ENCODE peak calls at places on chromosomes 5 and 9, in four cellular contexts. L is breast epithelium, Z is transverse colon, K is HCT116. N is an unnamed sample.

GRCh38 chr5:83097582-83098265 is 20.4 kb downstream of the XRCC4 start:
- DNase-seq in L (no peak), Z (no peak), K (no peak), N (no peak)

GRCh38 chr5:131640043-131640856 is 5.2 kb upstream of the RAPGEF6 start:
- DNase-seq in L (no peak), Z (no peak), K (no peak), N (no peak)

GRCh38 chr5:180070726-180071417 is 687 bp downstream of the RNF130 start:
- DNase-seq in L (no peak), Z (peak), K (no peak), N (no peak)

GRCh38 chr9:81693639-81694378 is 4.5 kb upstream of the TLE1 start:
- DNase-seq in L (no peak), Z (no peak), K (no peak), N (no peak)

GRCh38 chr5:159393854-159394274 is 63.6 kb upstream of the IL12B start:
- DNase-seq in L (no peak), Z (no peak), K (no peak), N (no peak)

GRCh38 chr5:142319105-142319504 is 5.7 kb downstream of the SPRY4 start:
- DNase-seq in L (no peak), Z (no peak), K (no peak), N (no peak)

GRCh38 chr9:38445154-38446043 is 21.1 kb upstream of the IGFBPL1 start:
- DNase-seq in L (no peak), Z (no peak), K (no peak), N (no peak)

GRCh38 chr9:91818647-91819403 is 131.2 kb downstream of the ROR2 start:
- DNase-seq in L (no peak), Z (no peak), K (no peak), N (no peak)

GRCh38 chr9:4301971-4302427 is 2.1 kb upstream of the GLIS3 start:
- DNase-seq in L (no peak), Z (peak), K (no peak), N (no peak)

GRCh38 chr9:75640250-75640649 is 250.2 kb upstream of the PCSK5 start:
- DNase-seq in L (no peak), Z (no peak), K (no peak), N (no peak)

GRCh38 chr5:116378007-116378831 is 196.4 kb downstream of the SEMA6A start:
- DNase-seq in L (no peak), Z (no peak), K (no peak), N (peak)

DNA sequence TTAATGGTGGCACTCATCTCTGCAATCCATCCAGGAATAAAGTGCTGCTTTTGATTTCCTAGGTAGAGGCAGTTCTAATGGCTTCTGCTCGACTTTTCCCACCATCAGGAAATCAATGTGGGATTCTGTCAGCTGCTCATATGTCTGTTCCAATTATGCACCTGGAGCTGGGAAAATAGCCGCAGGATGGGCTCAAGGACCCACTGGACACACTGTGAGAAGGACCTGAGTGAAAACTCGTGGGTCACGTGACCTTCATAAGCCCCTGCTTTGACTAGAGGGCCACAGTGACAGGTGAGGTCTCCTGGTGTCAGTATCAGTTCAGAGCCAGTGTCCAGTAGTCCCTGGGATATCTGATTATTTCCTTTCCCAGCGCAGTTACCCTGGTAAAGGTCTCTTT is 17.9 kb upstream of the PTGES start:
- DNase-seq in L (no peak), Z (no peak), K (no peak), N (no peak)
- TF ChIP-seq POLR2AphosphoS5 in L (no peak), Z (no peak), K (no peak), N (no peak)

GRCh38 chr9:88535932-88536324 is 950 bp downstream of the NXNL2 start:
- DNase-seq in L (peak), Z (no peak), K (no peak), N (peak)
- H3K4me3 ChIP-seq in L (peak), Z (peak), K (peak), N (peak)

GRCh38 chr9:120920495-120921178 is 6.0 kb downstream of the TRAF1 start:
- DNase-seq in L (no peak), Z (no peak), K (no peak), N (no peak)
- TF ChIP-seq POLR2A in L (no peak), Z (no peak), K (no peak), N (no peak)

GRCh38 chr5:177438468-177438867 is 8.1 kb upstream of the PRR7 start:
- DNase-seq in L (no peak), Z (no peak), K (no peak), N (no peak)
- TF ChIP-seq POLR2AphosphoS5 in L (no peak), Z (no peak), K (no peak), N (no peak)

DNA sequence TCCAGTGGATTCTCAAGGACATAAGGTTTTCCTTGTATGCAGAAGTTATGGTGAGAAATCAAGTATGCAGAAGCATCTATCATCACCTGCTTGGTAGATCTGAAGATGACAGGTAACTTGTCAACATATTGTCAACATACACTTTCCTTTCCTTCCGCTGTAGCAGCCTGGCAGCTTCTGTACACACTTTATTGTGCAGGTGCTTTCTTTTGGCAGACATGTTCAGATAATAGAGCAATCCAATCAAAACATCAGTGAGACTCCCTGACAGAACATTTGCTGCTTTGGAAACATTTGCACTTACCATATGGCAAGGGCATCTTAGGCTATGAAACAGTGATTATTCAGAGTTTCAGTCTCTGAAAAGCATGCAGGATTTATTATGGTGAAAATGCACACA is 161.1 kb upstream of the CDH12 start:
- DNase-seq in L (no peak), Z (no peak), K (no peak), N (no peak)
- H3K4me3 ChIP-seq in L (peak), Z (no peak), K (no peak), N (no peak)

DNA sequence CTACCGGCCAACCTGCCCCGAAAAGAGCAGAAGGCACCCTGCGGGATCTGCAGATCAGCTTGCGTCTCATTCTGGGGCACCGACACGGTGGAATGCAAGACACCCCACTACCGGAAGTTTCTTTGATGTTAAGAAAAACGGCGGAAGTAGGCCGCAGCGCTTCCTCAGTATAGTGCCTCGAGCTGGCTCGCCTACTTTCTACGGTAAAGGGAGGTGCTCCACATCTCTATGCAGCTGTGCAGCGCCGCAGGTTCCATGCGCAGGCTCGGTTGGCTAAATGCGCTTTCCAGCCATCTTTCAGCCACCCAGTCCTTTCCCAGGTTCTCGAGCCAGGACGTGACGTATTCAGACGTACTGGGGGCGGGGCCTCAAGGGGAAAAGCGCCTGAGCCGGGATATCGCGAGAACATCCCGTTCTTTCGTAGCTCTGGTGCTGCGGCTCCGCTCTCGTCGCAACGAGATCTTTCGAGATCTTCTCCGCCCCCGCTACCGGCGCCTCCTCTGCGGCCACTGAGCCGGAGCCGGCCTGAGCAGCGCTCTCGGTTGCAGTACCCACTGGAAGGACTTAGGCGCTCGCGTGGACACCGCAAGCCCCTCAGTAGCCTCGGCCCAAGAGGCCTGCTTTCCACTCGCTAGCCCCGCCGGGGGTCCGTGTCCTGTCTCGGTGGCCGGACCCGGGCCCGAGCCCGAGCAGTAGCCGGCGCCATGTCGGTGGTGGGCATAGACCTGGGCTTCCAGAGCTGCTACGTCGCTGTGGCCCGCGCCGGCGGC is at the start of gene HSPA4:
- DNase-seq in L (peak), Z (peak), K (peak), N (peak)
- TF ChIP-seq POLR2A in L (peak), Z (peak), K (no peak), N (peak)

GRCh38 chr9:110141118-110141797 is 66.7 kb downstream of the C9orf152 start:
- DNase-seq in L (no peak), Z (no peak), K (no peak), N (peak)
- TF ChIP-seq POLR2AphosphoS5 in L (no peak), Z (peak), K (no peak), N (no peak)

GRCh38 chr9:97804059-97804365 is 49.0 kb upstream of the FOXE1 start:
- DNase-seq in L (no peak), Z (no peak), K (no peak), N (no peak)
- H3K4me3 ChIP-seq in L (peak), Z (peak), K (peak), N (peak)

DNA sequence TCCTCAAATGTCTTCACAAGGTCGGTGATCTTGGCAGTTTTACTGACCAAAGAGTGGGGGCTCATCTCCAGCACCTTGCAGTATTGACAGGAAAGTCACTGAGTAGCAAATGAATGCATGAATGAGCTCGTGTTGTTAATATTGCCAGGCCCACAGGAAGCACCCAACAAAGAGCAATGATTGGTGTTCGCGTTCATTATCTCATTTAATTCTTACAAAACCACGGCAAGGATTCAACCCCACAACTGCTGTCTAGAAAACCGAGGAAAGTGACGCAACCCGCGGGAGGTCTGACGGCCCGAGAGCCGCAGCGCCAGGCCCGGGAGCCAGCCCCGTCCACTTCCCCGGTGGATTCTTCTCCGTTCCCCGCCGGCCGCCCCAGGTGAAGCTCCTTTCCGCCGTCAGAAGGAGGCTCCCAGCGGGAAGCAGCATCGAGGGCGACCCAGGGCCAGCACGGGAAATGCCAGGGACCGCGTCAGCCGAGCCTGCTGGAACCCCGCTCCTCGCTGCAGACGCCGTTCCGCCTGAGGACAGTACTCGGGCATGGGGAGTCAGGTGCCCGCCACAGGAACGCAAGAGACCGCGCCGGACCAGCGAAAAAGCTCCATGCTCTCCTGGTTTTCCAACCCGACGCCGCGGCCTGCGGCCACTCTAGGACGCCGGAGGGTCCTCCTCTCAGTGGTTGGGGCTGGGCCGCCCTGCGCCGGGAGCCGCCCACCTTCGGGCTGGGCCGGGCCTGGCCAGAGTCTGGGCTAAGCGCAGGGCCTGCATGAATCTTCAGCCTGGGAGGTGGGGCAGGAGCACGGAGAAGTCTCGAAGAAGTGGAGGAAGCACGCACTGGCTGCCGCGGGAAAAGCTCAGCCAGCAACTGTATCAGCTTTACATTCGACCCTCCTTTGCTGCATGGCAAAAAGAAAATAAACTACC is 19.8 kb upstream of the FER start:
- DNase-seq in L (peak), Z (peak), K (peak), N (peak)
- TF ChIP-seq POLR2A in L (peak), Z (peak), K (peak), N (peak)

GRCh38 chr5:123359866-123360569 is 63.2 kb downstream of the CEP120 start:
- DNase-seq in L (no peak), Z (no peak), K (no peak), N (no peak)
- TF ChIP-seq POLR2AphosphoS5 in L (no peak), Z (no peak), K (no peak), N (no peak)